ENCODE peak calls at places on chromosomes 16 and 17, in four cellular contexts. X, O, M and C are unnamed samples.

GRCh38 chr16:82317411-82318168 is 147.6 kb upstream of the MPHOSPH6 start:
- DNase-seq in X (no peak), O (no peak), M (no peak), C (no peak)

GRCh38 chr17:6713918-6714271 is 726 bp upstream of the SLC13A5 start:
- DNase-seq in X (no peak), O (no peak), M (no peak), C (no peak)

GRCh38 chr17:66842959-66843358 is 8.0 kb downstream of the CACNG5 start:
- DNase-seq in X (no peak), O (no peak), M (no peak), C (no peak)

GRCh38 chr16:12971216-12971615 is 69.8 kb downstream of the SHISA9 start:
- DNase-seq in X (peak), O (no peak), M (no peak), C (peak)

GRCh38 chr16:87675111-87675510 is 72.8 kb downstream of the JPH3 start:
- DNase-seq in X (no peak), O (no peak), M (no peak), C (no peak)

GRCh38 chr16:57501492-57501891 is 15.2 kb upstream of the DOK4 start:
- DNase-seq in X (no peak), O (no peak), M (no peak), C (no peak)

GRCh38 chr17:17844079-17844478 is 7.3 kb upstream of the SREBF1 start:
- DNase-seq in X (no peak), O (no peak), M (no peak), C (no peak)

GRCh38 chr17:30188211-30188939 is 47.1 kb downstream of the SLC6A4 start:
- DNase-seq in X (no peak), O (no peak), M (no peak), C (no peak)

GRCh38 chr16:81094771-81095251 is 1.4 kb downstream of the GCSH start:
- DNase-seq in X (no peak), O (no peak), M (no peak), C (peak)

GRCh38 chr17:66814026-66814425 is 20.9 kb upstream of the CACNG5 start:
- DNase-seq in X (no peak), O (no peak), M (no peak), C (no peak)

GRCh38 chr17:42538482-42538881 is 2.4 kb downstream of the NAGLU start:
- DNase-seq in X (no peak), O (no peak), M (no peak), C (no peak)

GRCh38 chr17:5676012-5676411 is 91.7 kb upstream of the NLRP1 start:
- DNase-seq in X (no peak), O (no peak), M (peak), C (no peak)

GRCh38 chr16:55868980-55869379 is 6.2 kb downstream of the CES5A start:
- DNase-seq in X (no peak), O (no peak), M (no peak), C (no peak)

GRCh38 chr17:50372708-50373556 is at the start of the genes EME1 and MRPL27:
- DNase-seq in X (peak), O (peak), M (peak), C (peak)
- TF ChIP-seq POLR2A in X (peak), O (peak), M (peak), C (peak)

GRCh38 chr17:34126965-34127364 is 128.1 kb upstream of the CCL2 start:
- DNase-seq in X (no peak), O (no peak), M (no peak), C (no peak)

GRCh38 chr17:34135841-34136240 is 119.2 kb upstream of the CCL2 start:
- DNase-seq in X (no peak), O (no peak), M (no peak), C (no peak)

GRCh38 chr17:34133350-34133749 is 121.7 kb upstream of the CCL2 start:
- DNase-seq in X (no peak), O (no peak), M (no peak), C (no peak)

GRCh38 chr17:34126496-34126895 is 128.6 kb upstream of the CCL2 start:
- DNase-seq in X (no peak), O (no peak), M (no peak), C (no peak)

DNA sequence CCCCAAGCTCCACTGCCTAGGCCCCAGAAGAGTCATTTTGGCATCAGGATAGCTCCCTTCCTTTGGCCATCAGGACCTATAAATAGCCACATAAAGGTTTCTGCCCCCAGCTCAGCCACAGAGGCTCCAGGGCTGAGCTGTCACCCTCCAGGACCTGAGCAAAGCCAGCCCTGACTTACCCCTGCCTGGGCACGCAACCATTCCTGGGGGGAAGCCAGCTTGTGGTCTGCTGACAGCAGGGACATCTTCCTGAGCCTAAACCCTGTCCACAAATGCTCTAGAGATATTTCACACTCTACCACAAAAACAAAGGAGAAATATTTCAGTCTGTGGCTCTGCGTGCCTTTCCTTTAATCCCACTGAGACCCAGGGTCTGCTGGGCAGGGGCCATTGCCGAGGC is 123.7 kb upstream of the CCL2 start:
- DNase-seq in X (no peak), O (no peak), M (no peak), C (no peak)
- TF ChIP-seq MAX in X (no peak), O (no peak), M (no peak), C (no peak)

DNA sequence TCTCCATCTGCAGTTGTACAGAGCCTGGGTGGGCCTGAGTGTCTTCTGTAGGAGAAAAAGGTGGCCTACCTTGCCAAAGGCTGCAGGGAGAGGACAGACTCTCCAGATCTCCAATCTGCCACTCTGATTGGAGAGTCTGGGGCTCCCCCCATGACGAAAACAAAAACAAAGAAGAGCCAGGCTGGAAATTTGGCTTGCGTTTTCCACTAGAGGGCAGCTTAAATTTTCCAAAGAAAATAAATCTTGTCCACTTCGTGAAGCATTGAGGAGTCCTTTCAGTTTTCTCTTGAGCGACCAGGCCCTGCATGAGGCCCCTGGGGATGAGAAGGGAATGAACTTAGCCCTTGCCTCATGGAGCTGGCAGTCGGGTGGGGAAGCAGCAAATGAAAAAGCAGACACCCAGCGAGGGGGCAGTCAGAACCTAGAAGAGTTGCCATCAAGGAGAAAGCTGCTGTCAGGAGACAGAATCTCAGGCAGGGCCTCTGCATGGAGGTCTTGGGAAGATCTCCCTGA is 8.2 kb upstream of the SHCBP1 start:
- DNase-seq in X (peak), O (peak), M (no peak), C (peak)
- H3K4me3 ChIP-seq in X (no peak), O (no peak), M (no peak), C (no peak)

GRCh38 chr17:81391964-81392908 is 3.0 kb upstream of the BAHCC1 start:
- DNase-seq in X (no peak), O (no peak), M (no peak), C (no peak)
- TF ChIP-seq POLR2A in X (no peak), O (no peak), M (no peak), C (no peak)

GRCh38 chr17:19461681-19462080 is 50.6 kb downstream of the RNF112 start:
- DNase-seq in X (no peak), O (no peak), M (no peak), C (no peak)

GRCh38 chr17:19460695-19461094 is 49.7 kb downstream of the RNF112 start:
- DNase-seq in X (no peak), O (no peak), M (no peak), C (no peak)

GRCh38 chr17:19461139-19461538 is 50.1 kb downstream of the RNF112 start:
- DNase-seq in X (no peak), O (no peak), M (peak), C (peak)

GRCh38 chr17:19464033-19465026 is 53.3 kb downstream of the RNF112 start:
- DNase-seq in X (no peak), O (no peak), M (no peak), C (no peak)
- TF ChIP-seq MAX in X (no peak), O (no peak), M (no peak), C (no peak)

GRCh38 chr17:73165616-73166404 is 1.0 kb downstream of the SSTR2 start:
- DNase-seq in X (no peak), O (no peak), M (no peak), C (peak)

GRCh38 chr17:73163043-73163442 is 1.8 kb upstream of the SSTR2 start:
- DNase-seq in X (no peak), O (no peak), M (no peak), C (no peak)

GRCh38 chr17:73168667-73169066 is 3.9 kb downstream of the SSTR2 start:
- DNase-seq in X (no peak), O (no peak), M (no peak), C (no peak)

GRCh38 chr17:73170324-73170723 is 5.5 kb downstream of the SSTR2 start:
- DNase-seq in X (no peak), O (no peak), M (no peak), C (no peak)

DNA sequence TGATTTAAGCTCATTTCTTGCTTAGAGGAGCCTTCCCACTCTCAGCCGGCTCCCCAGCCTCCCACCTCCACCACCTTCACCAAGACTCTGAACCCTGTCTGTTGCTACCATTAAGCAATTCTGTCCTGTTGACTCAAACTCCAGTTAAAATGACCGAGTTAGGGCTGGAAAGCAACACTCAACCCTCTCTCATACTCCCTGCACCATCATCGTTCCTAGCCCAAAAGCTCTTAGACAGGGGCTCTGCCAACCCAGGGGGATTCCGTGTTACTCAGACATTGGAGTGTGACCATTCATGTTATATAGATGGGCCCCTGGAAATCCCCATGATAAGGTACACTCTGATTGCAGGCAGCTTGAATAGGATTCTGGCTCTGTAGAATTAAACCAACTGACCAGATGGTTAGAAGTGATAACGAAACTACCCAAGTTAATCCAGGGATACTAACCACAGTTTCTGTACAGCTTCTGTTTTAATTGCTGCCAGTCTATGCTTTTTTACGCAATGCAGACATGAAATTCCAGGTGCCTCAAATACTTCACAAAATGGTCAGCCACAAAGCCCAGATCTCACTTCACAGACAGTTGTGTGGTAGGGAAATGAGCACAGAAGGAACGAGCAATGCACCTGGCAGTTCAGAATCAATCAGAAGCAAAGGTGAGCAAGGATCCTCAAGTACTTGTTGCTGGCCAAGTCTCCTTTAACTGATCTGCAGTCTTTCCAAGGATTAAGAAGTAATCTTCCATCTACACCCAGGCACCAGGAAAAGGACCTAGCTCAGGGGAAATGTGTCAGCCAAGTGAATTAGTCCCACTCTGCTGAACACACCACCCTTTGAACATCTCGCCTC is 2.1 kb downstream of the SSTR2 start:
- DNase-seq in X (no peak), O (no peak), M (no peak), C (peak)
- H3K4me3 ChIP-seq in X (peak), O (no peak), M (peak), C (peak)

DNA sequence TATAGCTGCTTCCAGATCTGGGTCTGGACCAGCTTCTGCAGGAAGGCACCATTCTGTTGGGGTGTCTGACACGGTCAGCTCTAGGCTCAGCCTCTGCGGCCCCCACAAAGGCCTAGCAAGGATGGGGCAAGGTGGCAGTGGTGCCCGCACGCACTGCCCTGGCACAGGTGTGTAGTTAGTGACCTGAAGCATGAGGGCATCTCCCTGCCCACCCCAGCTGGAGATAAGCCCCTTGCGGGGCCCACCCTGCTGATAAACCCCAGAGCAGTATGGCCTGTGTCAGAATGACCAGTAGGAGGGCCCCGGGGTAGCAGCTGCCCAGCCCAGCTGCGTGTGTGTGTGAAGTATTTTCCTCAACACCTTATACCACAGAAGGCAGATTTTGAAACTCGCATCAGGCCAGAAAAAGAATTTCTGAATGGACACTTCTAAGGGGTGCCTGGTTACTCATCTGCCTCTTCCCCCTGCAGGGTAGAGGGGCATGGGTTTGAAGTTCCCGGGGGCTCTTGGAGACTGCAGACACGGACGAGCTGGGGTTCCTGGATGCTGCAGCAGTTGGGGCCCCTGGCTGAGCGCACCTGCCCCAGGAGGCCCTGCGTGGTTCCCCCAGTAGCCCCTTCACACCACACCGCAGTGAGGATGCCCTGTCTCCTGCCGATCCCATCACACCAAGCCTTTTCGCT is 4.6 kb downstream of the ARHGDIA start:
- DNase-seq in X (no peak), O (no peak), M (no peak), C (no peak)
- TF ChIP-seq POLR2A in X (peak), O (no peak), M (peak), C (peak)

GRCh38 chr16:3979518-3979917 is 99.0 kb upstream of the CREBBP start:
- DNase-seq in X (no peak), O (no peak), M (no peak), C (no peak)

GRCh38 chr16:3983081-3983520 is 102.6 kb upstream of the CREBBP start:
- DNase-seq in X (peak), O (peak), M (no peak), C (peak)

GRCh38 chr16:3979070-3979469 is 98.6 kb upstream of the CREBBP start:
- DNase-seq in X (no peak), O (no peak), M (no peak), C (no peak)

GRCh38 chr16:3982216-3982615 is 101.7 kb upstream of the CREBBP start:
- DNase-seq in X (no peak), O (no peak), M (no peak), C (no peak)

DNA sequence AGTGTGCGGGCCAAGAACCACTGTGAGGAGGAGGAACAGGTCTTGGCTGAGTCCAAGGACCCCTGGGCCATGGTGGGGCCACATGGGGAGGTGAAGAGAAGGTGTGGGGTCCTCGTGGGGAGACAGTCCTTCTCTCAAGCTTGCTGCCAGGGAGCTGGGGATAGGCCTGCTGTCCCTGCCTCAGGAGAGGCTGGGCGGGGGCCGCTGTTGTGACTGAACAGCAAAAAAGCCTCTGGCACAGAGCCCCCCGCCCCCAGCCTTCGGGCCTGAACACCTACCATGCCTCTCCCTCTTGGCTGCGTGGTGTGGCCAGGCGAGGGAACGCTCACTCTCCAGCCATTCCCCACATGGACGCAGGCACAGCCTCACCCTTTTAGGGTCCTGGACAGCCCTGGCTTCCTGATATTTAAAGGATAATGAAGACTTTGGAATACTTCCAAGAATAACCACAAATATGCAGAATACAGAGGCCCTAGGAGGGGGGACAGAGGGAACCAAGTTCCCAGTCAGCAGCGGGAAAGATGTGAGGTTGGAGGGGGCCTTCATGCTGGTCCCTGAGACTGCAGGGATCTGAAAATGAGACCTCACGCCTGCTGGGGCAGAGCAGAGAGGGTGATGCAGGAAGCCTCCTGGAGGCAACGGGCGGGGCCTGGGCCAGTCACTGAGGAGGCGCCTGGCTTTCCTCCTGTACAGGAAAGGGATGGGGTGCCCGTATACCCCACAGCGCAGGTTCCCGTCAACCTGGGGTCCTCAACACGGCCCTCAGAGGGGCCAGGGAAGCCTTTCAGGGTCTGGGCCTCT is 100.0 kb upstream of the CREBBP start:
- DNase-seq in X (no peak), O (no peak), M (no peak), C (no peak)
- TF ChIP-seq MAX in X (no peak), O (no peak), M (no peak), C (no peak)